ENCODE peak calls at places on chromosomes 12 and 14, in ten cellular contexts. One of them, this sample, is unnamed.

GRCh38 chr12:74317078-74317581 is 220.5 kb upstream of the ATXN7L3B start:
- DNase-seq in Calu3: peak
- DNase-seq in HL-60: no peak
- DNase-seq in tibial artery: no peak
- DNase-seq in breast epithelium: no peak
- DNase-seq in AG10803: no peak
- DNase-seq in endothelial cell: peak
- DNase-seq in astrocyte of the spinal cord: peak
- DNase-seq in cardiac muscle cell: peak
- DNase-seq in GM20000: no peak
- DNase-seq in this sample: no peak

GRCh38 chr12:10722905-10723866 is at the start of gene YBX3:
- DNase-seq in GM20000: peak
- DNase-seq in Calu3: peak
- DNase-seq in breast epithelium: peak
- DNase-seq in AG10803: peak
- DNase-seq in endothelial cell: peak
- DNase-seq in HL-60: no peak
- DNase-seq in cardiac muscle cell: peak
- DNase-seq in tibial artery: peak
- DNase-seq in astrocyte of the spinal cord: peak
- DNase-seq in this sample: peak

GRCh38 chr12:6215120-6215807 is 15.1 kb downstream of the CD9 start:
- DNase-seq in astrocyte of the spinal cord: no peak
- DNase-seq in GM20000: no peak
- DNase-seq in endothelial cell: no peak
- DNase-seq in AG10803: no peak
- DNase-seq in HL-60: no peak
- DNase-seq in tibial artery: no peak
- DNase-seq in cardiac muscle cell: no peak
- DNase-seq in Calu3: peak
- DNase-seq in breast epithelium: no peak
- DNase-seq in this sample: no peak

GRCh38 chr14:32078030-32078793 is 1.1 kb downstream of the ARHGAP5 start:
- DNase-seq in tibial artery: peak
- DNase-seq in breast epithelium: no peak
- DNase-seq in endothelial cell: peak
- DNase-seq in astrocyte of the spinal cord: peak
- DNase-seq in AG10803: peak
- DNase-seq in GM20000: peak
- DNase-seq in Calu3: no peak
- DNase-seq in HL-60: no peak
- DNase-seq in cardiac muscle cell: peak
- DNase-seq in this sample: no peak

GRCh38 chr12:88931598-88931997 is 351.3 kb upstream of the KITLG start:
- DNase-seq in tibial artery: no peak
- DNase-seq in endothelial cell: no peak
- DNase-seq in cardiac muscle cell: no peak
- DNase-seq in breast epithelium: no peak
- DNase-seq in AG10803: no peak
- DNase-seq in GM20000: no peak
- DNase-seq in HL-60: no peak
- DNase-seq in Calu3: no peak
- DNase-seq in astrocyte of the spinal cord: no peak
- DNase-seq in this sample: no peak

GRCh38 chr12:80041691-80042090 is 57.6 kb upstream of the OTOGL start:
- DNase-seq in endothelial cell: no peak
- DNase-seq in cardiac muscle cell: no peak
- DNase-seq in astrocyte of the spinal cord: peak
- DNase-seq in tibial artery: no peak
- DNase-seq in AG10803: peak
- DNase-seq in HL-60: no peak
- DNase-seq in Calu3: no peak
- DNase-seq in GM20000: no peak
- DNase-seq in breast epithelium: no peak
- DNase-seq in this sample: no peak

GRCh38 chr14:68147331-68147730 is 327.8 kb downstream of the RAD51B start:
- DNase-seq in cardiac muscle cell: no peak
- DNase-seq in Calu3: no peak
- DNase-seq in GM20000: no peak
- DNase-seq in breast epithelium: no peak
- DNase-seq in astrocyte of the spinal cord: no peak
- DNase-seq in AG10803: peak
- DNase-seq in endothelial cell: no peak
- DNase-seq in tibial artery: no peak
- DNase-seq in HL-60: no peak
- DNase-seq in this sample: no peak

GRCh38 chr14:74763803-74764531 is 851 bp downstream of the YLPM1 start:
- DNase-seq in cardiac muscle cell: peak
- DNase-seq in tibial artery: peak
- DNase-seq in Calu3: peak
- DNase-seq in GM20000: peak
- DNase-seq in astrocyte of the spinal cord: no peak
- DNase-seq in endothelial cell: no peak
- DNase-seq in AG10803: peak
- DNase-seq in breast epithelium: no peak
- DNase-seq in HL-60: no peak
- DNase-seq in this sample: no peak

GRCh38 chr12:10361622-10362021 is 28.2 kb downstream of the KLRK1 start:
- DNase-seq in cardiac muscle cell: peak
- DNase-seq in AG10803: peak
- DNase-seq in breast epithelium: no peak
- DNase-seq in Calu3: no peak
- DNase-seq in HL-60: no peak
- DNase-seq in endothelial cell: no peak
- DNase-seq in astrocyte of the spinal cord: peak
- DNase-seq in tibial artery: no peak
- DNase-seq in GM20000: no peak
- DNase-seq in this sample: no peak

GRCh38 chr12:14828896-14829295 is 14.4 kb downstream of the ART4 start:
- DNase-seq in AG10803: peak
- DNase-seq in endothelial cell: no peak
- DNase-seq in breast epithelium: no peak
- DNase-seq in Calu3: no peak
- DNase-seq in tibial artery: no peak
- DNase-seq in GM20000: peak
- DNase-seq in cardiac muscle cell: peak
- DNase-seq in HL-60: no peak
- DNase-seq in astrocyte of the spinal cord: peak
- DNase-seq in this sample: no peak

GRCh38 chr12:14824012-14824634 is 10.1 kb upstream of the SMCO3 start:
- DNase-seq in astrocyte of the spinal cord: no peak
- DNase-seq in HL-60: no peak
- DNase-seq in tibial artery: no peak
- DNase-seq in endothelial cell: no peak
- DNase-seq in GM20000: no peak
- DNase-seq in cardiac muscle cell: no peak
- DNase-seq in breast epithelium: no peak
- DNase-seq in AG10803: no peak
- DNase-seq in Calu3: no peak
- DNase-seq in this sample: no peak

GRCh38 chr12:14827043-14827442 is 13.1 kb upstream of the SMCO3 start:
- DNase-seq in endothelial cell: no peak
- DNase-seq in AG10803: no peak
- DNase-seq in GM20000: no peak
- DNase-seq in HL-60: no peak
- DNase-seq in tibial artery: no peak
- DNase-seq in astrocyte of the spinal cord: no peak
- DNase-seq in breast epithelium: no peak
- DNase-seq in Calu3: no peak
- DNase-seq in cardiac muscle cell: no peak
- DNase-seq in this sample: no peak

DNA sequence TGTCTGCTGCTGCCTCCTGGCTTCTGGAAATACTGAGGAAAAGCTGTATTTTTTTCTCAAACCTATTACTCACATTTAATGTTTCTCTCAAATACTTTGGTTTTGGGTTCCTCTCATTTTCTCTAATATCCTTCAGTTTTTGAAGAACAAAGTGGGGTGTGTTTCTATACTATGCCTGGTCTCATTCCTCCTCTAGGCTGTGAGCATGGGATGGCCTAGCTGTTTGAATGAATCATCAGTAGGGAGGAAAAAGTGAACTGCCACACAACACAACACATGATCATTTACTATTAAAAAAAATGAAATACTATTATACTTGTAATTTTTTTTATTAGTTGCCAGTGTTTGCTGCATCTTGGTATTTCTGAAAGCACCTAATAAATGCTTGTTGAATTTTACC is 11.3 kb upstream of the SMCO3 start:
- DNase-seq in tibial artery: no peak
- DNase-seq in HL-60: no peak
- DNase-seq in breast epithelium: no peak
- DNase-seq in cardiac muscle cell: no peak
- DNase-seq in Calu3: no peak
- DNase-seq in astrocyte of the spinal cord: no peak
- DNase-seq in AG10803: no peak
- DNase-seq in endothelial cell: no peak
- DNase-seq in GM20000: no peak
- DNase-seq in this sample: no peak
- TF ChIP-seq CTCF in tibial artery: no peak
- TF ChIP-seq CTCF in HL-60: no peak
- TF ChIP-seq CTCF in breast epithelium: no peak
- TF ChIP-seq CTCF in cardiac muscle cell: no peak
- TF ChIP-seq CTCF in Calu3: no peak
- TF ChIP-seq CTCF in astrocyte of the spinal cord: no peak
- TF ChIP-seq CTCF in AG10803: no peak
- TF ChIP-seq CTCF in endothelial cell: no peak
- TF ChIP-seq CTCF in GM20000: no peak
- TF ChIP-seq CTCF in this sample: no peak

DNA sequence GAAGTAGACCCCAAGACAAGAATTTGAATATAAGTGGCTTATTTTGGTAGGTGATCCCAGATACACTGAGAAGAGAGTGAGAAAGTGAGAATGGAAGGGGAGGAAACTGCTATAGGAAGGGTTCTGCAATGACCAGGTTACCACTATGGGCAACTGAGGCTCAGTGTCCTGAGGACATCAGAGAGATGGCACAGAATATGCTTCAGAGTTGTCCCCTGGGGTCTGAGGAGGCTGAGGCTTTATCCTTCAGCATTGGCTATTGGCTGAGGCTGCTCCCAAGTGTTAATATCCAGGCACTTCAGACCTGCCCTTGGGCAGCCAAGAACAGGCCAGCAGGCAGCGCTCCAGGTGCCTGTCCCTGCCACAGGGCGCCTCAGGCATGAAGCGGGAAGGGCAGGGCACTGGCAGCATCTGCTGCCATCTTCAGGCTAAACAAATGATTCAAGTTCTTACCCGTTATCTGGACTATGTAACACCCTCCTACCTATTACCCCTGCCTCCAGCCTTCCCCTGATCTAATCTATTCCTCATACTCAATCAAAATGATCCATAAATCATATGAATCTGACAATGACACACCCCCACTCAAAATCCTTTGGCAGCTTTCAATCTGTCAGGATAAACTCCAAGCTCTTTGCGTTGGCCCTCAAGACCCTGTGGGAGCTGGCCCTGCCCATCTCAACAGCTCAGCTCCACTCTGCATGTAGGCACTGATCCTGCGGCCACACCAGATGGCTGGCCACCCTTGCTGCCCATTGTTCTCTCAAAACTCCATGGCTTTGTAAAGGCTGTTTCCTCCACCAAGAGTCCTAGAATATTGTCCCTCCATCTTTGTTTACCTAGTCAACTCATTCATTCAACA is 42.4 kb downstream of the CKAP4 start:
- DNase-seq in HL-60: no peak
- DNase-seq in tibial artery: no peak
- DNase-seq in astrocyte of the spinal cord: no peak
- DNase-seq in GM20000: no peak
- DNase-seq in endothelial cell: no peak
- DNase-seq in breast epithelium: no peak
- DNase-seq in Calu3: peak
- DNase-seq in cardiac muscle cell: no peak
- DNase-seq in AG10803: peak
- DNase-seq in this sample: no peak
- TF ChIP-seq CTCF in HL-60: no peak
- TF ChIP-seq CTCF in tibial artery: no peak
- TF ChIP-seq CTCF in astrocyte of the spinal cord: no peak
- TF ChIP-seq CTCF in GM20000: no peak
- TF ChIP-seq CTCF in endothelial cell: no peak
- TF ChIP-seq CTCF in breast epithelium: no peak
- TF ChIP-seq CTCF in Calu3: no peak
- TF ChIP-seq CTCF in cardiac muscle cell: no peak
- TF ChIP-seq CTCF in AG10803: peak
- TF ChIP-seq CTCF in this sample: no peak

GRCh38 chr12:31964280-31964679 is 5.1 kb downstream of the RESF1 start:
- DNase-seq in cardiac muscle cell: no peak
- DNase-seq in HL-60: no peak
- DNase-seq in GM20000: no peak
- DNase-seq in tibial artery: no peak
- DNase-seq in endothelial cell: no peak
- DNase-seq in breast epithelium: no peak
- DNase-seq in astrocyte of the spinal cord: no peak
- DNase-seq in Calu3: no peak
- DNase-seq in AG10803: no peak
- DNase-seq in this sample: no peak
- TF ChIP-seq CTCF in cardiac muscle cell: no peak
- TF ChIP-seq CTCF in HL-60: no peak
- TF ChIP-seq CTCF in GM20000: no peak
- TF ChIP-seq CTCF in tibial artery: no peak
- TF ChIP-seq CTCF in endothelial cell: no peak
- TF ChIP-seq CTCF in breast epithelium: no peak
- TF ChIP-seq CTCF in astrocyte of the spinal cord: no peak
- TF ChIP-seq CTCF in Calu3: no peak
- TF ChIP-seq CTCF in AG10803: no peak
- TF ChIP-seq CTCF in this sample: no peak

GRCh38 chr12:13973981-13974380 is 7.4 kb downstream of the GRIN2B start:
- DNase-seq in HL-60: no peak
- DNase-seq in AG10803: no peak
- DNase-seq in endothelial cell: no peak
- DNase-seq in cardiac muscle cell: no peak
- DNase-seq in tibial artery: no peak
- DNase-seq in GM20000: no peak
- DNase-seq in Calu3: no peak
- DNase-seq in astrocyte of the spinal cord: no peak
- DNase-seq in breast epithelium: no peak
- DNase-seq in this sample: no peak

GRCh38 chr12:13980548-13981295 is 680 bp downstream of the GRIN2B start:
- DNase-seq in endothelial cell: peak
- DNase-seq in breast epithelium: no peak
- DNase-seq in AG10803: no peak
- DNase-seq in tibial artery: no peak
- DNase-seq in HL-60: no peak
- DNase-seq in astrocyte of the spinal cord: no peak
- DNase-seq in GM20000: no peak
- DNase-seq in Calu3: peak
- DNase-seq in cardiac muscle cell: peak
- DNase-seq in this sample: no peak

GRCh38 chr12:13976880-13977279 is 4.5 kb downstream of the GRIN2B start:
- DNase-seq in breast epithelium: no peak
- DNase-seq in AG10803: no peak
- DNase-seq in HL-60: no peak
- DNase-seq in tibial artery: no peak
- DNase-seq in astrocyte of the spinal cord: no peak
- DNase-seq in endothelial cell: no peak
- DNase-seq in GM20000: no peak
- DNase-seq in cardiac muscle cell: no peak
- DNase-seq in Calu3: no peak
- DNase-seq in this sample: no peak

GRCh38 chr12:13970803-13971202 is 10.6 kb downstream of the GRIN2B start:
- DNase-seq in cardiac muscle cell: no peak
- DNase-seq in breast epithelium: no peak
- DNase-seq in Calu3: no peak
- DNase-seq in endothelial cell: no peak
- DNase-seq in AG10803: no peak
- DNase-seq in astrocyte of the spinal cord: no peak
- DNase-seq in GM20000: no peak
- DNase-seq in HL-60: no peak
- DNase-seq in tibial artery: no peak
- DNase-seq in this sample: no peak

GRCh38 chr12:13976028-13976584 is 5.3 kb downstream of the GRIN2B start:
- DNase-seq in cardiac muscle cell: no peak
- DNase-seq in tibial artery: no peak
- DNase-seq in HL-60: no peak
- DNase-seq in AG10803: no peak
- DNase-seq in breast epithelium: no peak
- DNase-seq in GM20000: no peak
- DNase-seq in astrocyte of the spinal cord: no peak
- DNase-seq in endothelial cell: no peak
- DNase-seq in Calu3: no peak
- DNase-seq in this sample: no peak
- TF ChIP-seq CTCF in cardiac muscle cell: no peak
- TF ChIP-seq CTCF in tibial artery: no peak
- TF ChIP-seq CTCF in HL-60: no peak
- TF ChIP-seq CTCF in AG10803: no peak
- TF ChIP-seq CTCF in breast epithelium: no peak
- TF ChIP-seq CTCF in GM20000: no peak
- TF ChIP-seq CTCF in astrocyte of the spinal cord: no peak
- TF ChIP-seq CTCF in endothelial cell: no peak
- TF ChIP-seq CTCF in Calu3: no peak
- TF ChIP-seq CTCF in this sample: no peak